ENCODE peak calls at places on chromosome 12, in eight cellular contexts. One of them, this sample, is unnamed.

GRCh38 chr12:112182499-112182898 is 57.1 kb downstream of the TRAFD1 start:
- DNase-seq in suprapubic skin: no peak
- DNase-seq in mammary epithelial cell: no peak
- DNase-seq in CD14-positive monocyte: no peak
- DNase-seq in GM12864: no peak
- DNase-seq in GM13977: peak; percentile 58
- DNase-seq in endodermal cell: no peak
- DNase-seq in lower leg skin: no peak
- DNase-seq in this sample: no peak

GRCh38 chr12:54071942-54072341 is 18.3 kb downstream of the HOXC4 start:
- DNase-seq in suprapubic skin: no peak
- DNase-seq in mammary epithelial cell: no peak
- DNase-seq in CD14-positive monocyte: no peak
- DNase-seq in GM12864: no peak
- DNase-seq in GM13977: no peak
- DNase-seq in endodermal cell: no peak
- DNase-seq in lower leg skin: no peak
- DNase-seq in this sample: no peak

GRCh38 chr12:19245656-19246055 is 116.1 kb downstream of the PLEKHA5 start:
- DNase-seq in suprapubic skin: no peak
- DNase-seq in mammary epithelial cell: peak; percentile 14
- DNase-seq in CD14-positive monocyte: no peak
- DNase-seq in GM12864: no peak
- DNase-seq in GM13977: no peak
- DNase-seq in endodermal cell: no peak
- DNase-seq in lower leg skin: no peak
- DNase-seq in this sample: no peak

GRCh38 chr12:45232771-45233372 is 17.0 kb downstream of the ANO6 start:
- DNase-seq in suprapubic skin: no peak
- DNase-seq in mammary epithelial cell: peak; percentile 98
- DNase-seq in CD14-positive monocyte: no peak
- DNase-seq in GM12864: no peak
- DNase-seq in GM13977: no peak
- DNase-seq in endodermal cell: peak; percentile 75
- DNase-seq in lower leg skin: peak; percentile 60
- DNase-seq in this sample: no peak

GRCh38 chr12:80041691-80042090 is 57.6 kb upstream of the OTOGL start:
- DNase-seq in suprapubic skin: no peak
- DNase-seq in mammary epithelial cell: peak; percentile 50
- DNase-seq in CD14-positive monocyte: no peak
- DNase-seq in GM12864: no peak
- DNase-seq in GM13977: no peak
- DNase-seq in endodermal cell: no peak
- DNase-seq in lower leg skin: no peak
- DNase-seq in this sample: no peak

GRCh38 chr12:12736759-12737676 is 19.9 kb downstream of the CDKN1B start:
- DNase-seq in suprapubic skin: no peak
- DNase-seq in mammary epithelial cell: peak; percentile 27
- DNase-seq in CD14-positive monocyte: no peak
- DNase-seq in GM12864: no peak
- DNase-seq in GM13977: peak; percentile 56
- DNase-seq in endodermal cell: no peak
- DNase-seq in lower leg skin: no peak
- DNase-seq in this sample: no peak

GRCh38 chr12:57852620-57853509 is 6.3 kb upstream of the CTDSP2 start:
- DNase-seq in suprapubic skin: peak; percentile 85
- DNase-seq in mammary epithelial cell: no peak
- DNase-seq in CD14-positive monocyte: no peak
- DNase-seq in GM12864: no peak
- DNase-seq in GM13977: no peak
- DNase-seq in endodermal cell: peak; percentile 94
- DNase-seq in lower leg skin: no peak
- DNase-seq in this sample: peak; percentile 73

GRCh38 chr12:120711411-120711810 is 1.2 kb downstream of the UNC119B start:
- DNase-seq in suprapubic skin: no peak
- DNase-seq in mammary epithelial cell: peak; percentile 14
- DNase-seq in CD14-positive monocyte: no peak
- DNase-seq in GM12864: no peak
- DNase-seq in GM13977: no peak
- DNase-seq in endodermal cell: peak; percentile 63
- DNase-seq in lower leg skin: no peak
- DNase-seq in this sample: no peak

GRCh38 chr12:123043536-123044001 is 63.1 kb downstream of the ARL6IP4 start:
- DNase-seq in suprapubic skin: no peak
- DNase-seq in mammary epithelial cell: peak; percentile 83
- DNase-seq in CD14-positive monocyte: peak; percentile 75
- DNase-seq in GM12864: peak; percentile 12
- DNase-seq in GM13977: peak; percentile 65
- DNase-seq in endodermal cell: peak; percentile 92
- DNase-seq in lower leg skin: peak; percentile 45
- DNase-seq in this sample: peak; percentile 71

GRCh38 chr12:70068743-70069142 is 174.5 kb upstream of the CNOT2 start:
- DNase-seq in suprapubic skin: no peak
- DNase-seq in mammary epithelial cell: no peak
- DNase-seq in CD14-positive monocyte: no peak
- DNase-seq in GM12864: no peak
- DNase-seq in GM13977: no peak
- DNase-seq in endodermal cell: no peak
- DNase-seq in lower leg skin: no peak
- DNase-seq in this sample: no peak

GRCh38 chr12:47808049-47808448 is 11.7 kb downstream of the HDAC7 start:
- DNase-seq in suprapubic skin: no peak
- DNase-seq in mammary epithelial cell: no peak
- DNase-seq in CD14-positive monocyte: peak; percentile 65
- DNase-seq in GM12864: no peak
- DNase-seq in GM13977: peak; percentile 58
- DNase-seq in endodermal cell: no peak
- DNase-seq in lower leg skin: no peak
- DNase-seq in this sample: no peak

GRCh38 chr12:25811656-25812126 is 146.8 kb upstream of the RASSF8 start:
- DNase-seq in suprapubic skin: no peak
- DNase-seq in mammary epithelial cell: peak; percentile 52
- DNase-seq in CD14-positive monocyte: no peak
- DNase-seq in GM12864: peak; percentile 5
- DNase-seq in GM13977: peak; percentile 37
- DNase-seq in endodermal cell: no peak
- DNase-seq in lower leg skin: no peak
- DNase-seq in this sample: no peak

GRCh38 chr12:4172999-4173398 is 100.6 kb upstream of the CCND2 start:
- DNase-seq in suprapubic skin: no peak
- DNase-seq in mammary epithelial cell: no peak
- DNase-seq in CD14-positive monocyte: no peak
- DNase-seq in GM12864: no peak
- DNase-seq in GM13977: no peak
- DNase-seq in endodermal cell: peak; percentile 20
- DNase-seq in lower leg skin: no peak
- DNase-seq in this sample: no peak

GRCh38 chr12:53224268-53224896 is 7.6 kb downstream of the RARG start:
- DNase-seq in suprapubic skin: no peak
- DNase-seq in mammary epithelial cell: peak; percentile 67
- DNase-seq in CD14-positive monocyte: no peak
- DNase-seq in GM12864: no peak
- DNase-seq in GM13977: no peak
- DNase-seq in endodermal cell: peak; percentile 95
- DNase-seq in lower leg skin: no peak
- DNase-seq in this sample: no peak

GRCh38 chr12:113105606-113106271 is 29.8 kb downstream of the RASAL1 start:
- DNase-seq in suprapubic skin: no peak
- DNase-seq in mammary epithelial cell: no peak
- DNase-seq in CD14-positive monocyte: no peak
- DNase-seq in GM12864: no peak
- DNase-seq in GM13977: no peak
- DNase-seq in endodermal cell: peak; percentile 68
- DNase-seq in lower leg skin: no peak
- DNase-seq in this sample: no peak

GRCh38 chr12:84842406-84843013 is 70.1 kb downstream of the SLC6A15 start:
- DNase-seq in suprapubic skin: no peak
- DNase-seq in mammary epithelial cell: peak; percentile 30
- DNase-seq in CD14-positive monocyte: no peak
- DNase-seq in GM12864: no peak
- DNase-seq in GM13977: peak; percentile 6
- DNase-seq in endodermal cell: no peak
- DNase-seq in lower leg skin: no peak
- DNase-seq in this sample: peak; percentile 30

GRCh38 chr12:67182551-67182950 is 86.6 kb upstream of the CAND1 start:
- DNase-seq in suprapubic skin: no peak
- DNase-seq in mammary epithelial cell: no peak
- DNase-seq in CD14-positive monocyte: no peak
- DNase-seq in GM12864: no peak
- DNase-seq in GM13977: no peak
- DNase-seq in endodermal cell: no peak
- DNase-seq in lower leg skin: no peak
- DNase-seq in this sample: no peak

GRCh38 chr12:29043069-29043468 is 106.0 kb upstream of the FAR2 start:
- DNase-seq in suprapubic skin: no peak
- DNase-seq in mammary epithelial cell: no peak
- DNase-seq in CD14-positive monocyte: no peak
- DNase-seq in GM12864: no peak
- DNase-seq in GM13977: no peak
- DNase-seq in endodermal cell: no peak
- DNase-seq in lower leg skin: no peak
- DNase-seq in this sample: no peak

GRCh38 chr12:57845478-57846284 is 848 bp downstream of the CTDSP2 start:
- DNase-seq in suprapubic skin: peak; percentile 91
- DNase-seq in mammary epithelial cell: peak; percentile 63
- DNase-seq in CD14-positive monocyte: no peak
- DNase-seq in GM12864: no peak
- DNase-seq in GM13977: peak; percentile 84
- DNase-seq in endodermal cell: peak; percentile 92
- DNase-seq in lower leg skin: peak; percentile 65
- DNase-seq in this sample: peak; percentile 79

DNA sequence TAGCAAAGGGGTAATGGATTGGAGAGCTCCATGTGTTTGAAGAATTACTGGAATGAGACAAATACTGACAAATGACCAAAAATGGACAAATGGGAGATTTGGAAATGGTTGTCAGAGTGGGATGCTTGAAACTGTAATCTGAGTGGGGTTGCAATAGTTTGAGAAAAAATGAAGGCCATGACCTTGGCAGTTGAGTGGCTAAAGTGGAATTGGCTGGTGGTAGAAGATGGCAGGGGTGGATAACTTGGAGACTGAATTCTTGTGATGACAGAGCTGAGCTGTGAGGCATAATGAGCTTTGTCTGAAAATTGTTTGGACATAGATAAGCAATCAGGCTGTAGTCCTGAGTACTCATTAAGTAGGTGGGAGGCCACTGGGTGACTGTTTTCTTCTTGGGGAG is 222.5 kb upstream of the PRICKLE1 start:
- DNase-seq in suprapubic skin: no peak
- DNase-seq in mammary epithelial cell: no peak
- DNase-seq in CD14-positive monocyte: no peak
- DNase-seq in GM12864: no peak
- DNase-seq in GM13977: no peak
- DNase-seq in endodermal cell: no peak
- DNase-seq in lower leg skin: no peak
- DNase-seq in this sample: no peak
- TF ChIP-seq CTCF in suprapubic skin: no peak
- TF ChIP-seq CTCF in mammary epithelial cell: no peak
- TF ChIP-seq CTCF in CD14-positive monocyte: no peak
- TF ChIP-seq CTCF in GM12864: no peak
- TF ChIP-seq CTCF in GM13977: no peak
- TF ChIP-seq CTCF in endodermal cell: no peak
- TF ChIP-seq CTCF in lower leg skin: no peak
- TF ChIP-seq CTCF in this sample: no peak

GRCh38 chr12:106907411-106907810 is 48.3 kb upstream of the TMEM263 start:
- DNase-seq in suprapubic skin: no peak
- DNase-seq in mammary epithelial cell: no peak
- DNase-seq in CD14-positive monocyte: no peak
- DNase-seq in GM12864: no peak
- DNase-seq in GM13977: no peak
- DNase-seq in endodermal cell: peak; percentile 54
- DNase-seq in lower leg skin: no peak
- DNase-seq in this sample: no peak

GRCh38 chr12:106910202-106910601 is 45.5 kb upstream of the TMEM263 start:
- DNase-seq in suprapubic skin: no peak
- DNase-seq in mammary epithelial cell: no peak
- DNase-seq in CD14-positive monocyte: no peak
- DNase-seq in GM12864: peak; percentile 76
- DNase-seq in GM13977: no peak
- DNase-seq in endodermal cell: no peak
- DNase-seq in lower leg skin: no peak
- DNase-seq in this sample: no peak

GRCh38 chr12:106906715-106907114 is 49.0 kb upstream of the TMEM263 start:
- DNase-seq in suprapubic skin: no peak
- DNase-seq in mammary epithelial cell: no peak
- DNase-seq in CD14-positive monocyte: no peak
- DNase-seq in GM12864: no peak
- DNase-seq in GM13977: no peak
- DNase-seq in endodermal cell: no peak
- DNase-seq in lower leg skin: no peak
- DNase-seq in this sample: no peak

GRCh38 chr12:106908561-106908960 is 47.1 kb upstream of the TMEM263 start:
- DNase-seq in suprapubic skin: no peak
- DNase-seq in mammary epithelial cell: no peak
- DNase-seq in CD14-positive monocyte: no peak
- DNase-seq in GM12864: no peak
- DNase-seq in GM13977: no peak
- DNase-seq in endodermal cell: no peak
- DNase-seq in lower leg skin: no peak
- DNase-seq in this sample: no peak

GRCh38 chr12:106907846-106908245 is 47.9 kb upstream of the TMEM263 start:
- DNase-seq in suprapubic skin: no peak
- DNase-seq in mammary epithelial cell: no peak
- DNase-seq in CD14-positive monocyte: no peak
- DNase-seq in GM12864: no peak
- DNase-seq in GM13977: no peak
- DNase-seq in endodermal cell: peak; percentile 44
- DNase-seq in lower leg skin: no peak
- DNase-seq in this sample: no peak
- TF ChIP-seq CTCF in suprapubic skin: no peak
- TF ChIP-seq CTCF in mammary epithelial cell: no peak
- TF ChIP-seq CTCF in CD14-positive monocyte: peak; percentile 1
- TF ChIP-seq CTCF in GM12864: no peak
- TF ChIP-seq CTCF in GM13977: no peak
- TF ChIP-seq CTCF in endodermal cell: no peak
- TF ChIP-seq CTCF in lower leg skin: no peak
- TF ChIP-seq CTCF in this sample: no peak

DNA sequence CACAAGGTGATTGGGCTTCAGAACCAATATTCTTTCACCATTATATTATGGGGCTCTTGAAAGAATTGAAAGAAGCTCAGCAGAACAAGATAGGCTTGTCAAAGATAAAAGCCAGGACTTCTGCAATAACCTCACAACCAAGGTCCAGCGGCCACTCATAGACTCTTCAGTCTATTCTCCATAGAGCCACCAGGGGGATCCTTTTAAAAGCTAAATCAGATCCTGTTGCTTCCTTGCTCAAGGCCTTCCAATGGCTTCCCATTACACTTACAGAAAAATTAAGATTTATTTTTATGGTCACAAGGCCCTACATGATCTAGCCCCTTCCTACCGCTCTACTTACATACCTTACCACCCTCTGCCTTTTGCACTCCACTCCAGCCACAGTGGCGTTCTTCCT is 169.6 kb downstream of the C12orf42 start:
- DNase-seq in suprapubic skin: no peak
- DNase-seq in mammary epithelial cell: peak; percentile 20
- DNase-seq in CD14-positive monocyte: no peak
- DNase-seq in GM12864: no peak
- DNase-seq in GM13977: peak; percentile 42
- DNase-seq in endodermal cell: peak; percentile 72
- DNase-seq in lower leg skin: no peak
- DNase-seq in this sample: peak; percentile 4
- TF ChIP-seq CTCF in suprapubic skin: no peak
- TF ChIP-seq CTCF in mammary epithelial cell: peak; percentile 53
- TF ChIP-seq CTCF in CD14-positive monocyte: no peak
- TF ChIP-seq CTCF in GM12864: peak; percentile 59
- TF ChIP-seq CTCF in GM13977: peak; percentile 50
- TF ChIP-seq CTCF in endodermal cell: peak; percentile 85
- TF ChIP-seq CTCF in lower leg skin: no peak
- TF ChIP-seq CTCF in this sample: peak; percentile 56

GRCh38 chr12:106790020-106790419 is 15.5 kb downstream of the RIC8B start:
- DNase-seq in suprapubic skin: no peak
- DNase-seq in mammary epithelial cell: no peak
- DNase-seq in CD14-positive monocyte: no peak
- DNase-seq in GM12864: no peak
- DNase-seq in GM13977: no peak
- DNase-seq in endodermal cell: no peak
- DNase-seq in lower leg skin: no peak
- DNase-seq in this sample: no peak
- TF ChIP-seq CTCF in suprapubic skin: no peak
- TF ChIP-seq CTCF in mammary epithelial cell: peak; percentile 28
- TF ChIP-seq CTCF in CD14-positive monocyte: no peak
- TF ChIP-seq CTCF in GM12864: peak; percentile 30
- TF ChIP-seq CTCF in GM13977: no peak
- TF ChIP-seq CTCF in endodermal cell: peak; percentile 29
- TF ChIP-seq CTCF in lower leg skin: no peak
- TF ChIP-seq CTCF in this sample: no peak

This sample was measured in nephron progenitor cell.